ENCODE peak calls at places on chromosomes 3 and 15, in four cellular contexts. R, H, J and W are unnamed samples.

GRCh38 chr3:115248274-115248673 is 101.2 kb upstream of the ZBTB20 start:
- DNase-seq in R (no peak), H (no peak), J (no peak), W (no peak)

GRCh38 chr3:126371096-126371705 is 14.0 kb upstream of the KLF15 start:
- DNase-seq in R (peak), J (no peak), H (no peak), W (no peak)

GRCh38 chr3:70360985-70361384 is 48.5 kb upstream of the MDFIC2 start:
- DNase-seq in H (no peak), R (no peak), J (peak), W (no peak)

GRCh38 chr15:96693515-96693914 is 363.0 kb downstream of the NR2F2 start:
- DNase-seq in R (no peak), J (no peak), H (no peak), W (no peak)

GRCh38 chr3:78659386-78659987 is 1108.3 kb downstream of the ROBO1 start:
- DNase-seq in H (no peak), R (no peak), J (peak), W (no peak)

GRCh38 chr3:101849714-101850326 is 506 bp downstream of the NFKBIZ start:
- DNase-seq in J (no peak), R (peak), H (peak), W (no peak)

GRCh38 chr3:38359038-38359437 is 12.5 kb downstream of the XYLB start:
- DNase-seq in J (no peak), H (no peak), R (no peak), W (no peak)

GRCh38 chr3:123027292-123028232 is at the start of gene SEMA5B:
- DNase-seq in J (no peak), H (no peak), R (no peak), W (no peak)

GRCh38 chr3:112639451-112640332 is 1.3 kb downstream of the CCDC80 start:
- DNase-seq in H (no peak), J (no peak), R (peak), W (no peak)

GRCh38 chr3:126573492-126574117 is 14.9 kb upstream of the C3orf22 start:
- DNase-seq in H (no peak), R (no peak), J (no peak), W (peak)

GRCh38 chr3:127069814-127070440 is 87.0 kb downstream of the PLXNA1 start:
- DNase-seq in H (no peak), R (peak), J (no peak), W (no peak)

GRCh38 chr3:128663151-128663550 is 12.5 kb upstream of the RPN1 start:
- DNase-seq in J (no peak), H (no peak), R (no peak), W (no peak)

GRCh38 chr15:101035611-101036010 is 116.5 kb downstream of the LRRK1 start:
- DNase-seq in J (no peak), R (no peak), H (no peak), W (no peak)

GRCh38 chr3:150469931-150470740 is 62.0 kb downstream of the TSC22D2 start:
- DNase-seq in H (no peak), R (no peak), J (no peak), W (no peak)

GRCh38 chr15:69893863-69894262 is 203.9 kb downstream of the TLE3 start:
- DNase-seq in R (peak), J (peak), H (no peak), W (no peak)

GRCh38 chr3:25513642-25514266 is 85.7 kb downstream of the RARB start:
- DNase-seq in J (no peak), H (no peak), R (no peak), W (no peak)

GRCh38 chr3:25508433-25508832 is 80.4 kb downstream of the RARB start:
- DNase-seq in J (no peak), R (no peak), H (no peak), W (no peak)

GRCh38 chr3:25515131-25515530 is 87.1 kb downstream of the RARB start:
- DNase-seq in R (no peak), H (no peak), J (no peak), W (no peak)

GRCh38 chr3:25508901-25509300 is 80.8 kb downstream of the RARB start:
- DNase-seq in H (no peak), R (no peak), J (peak), W (no peak)

DNA sequence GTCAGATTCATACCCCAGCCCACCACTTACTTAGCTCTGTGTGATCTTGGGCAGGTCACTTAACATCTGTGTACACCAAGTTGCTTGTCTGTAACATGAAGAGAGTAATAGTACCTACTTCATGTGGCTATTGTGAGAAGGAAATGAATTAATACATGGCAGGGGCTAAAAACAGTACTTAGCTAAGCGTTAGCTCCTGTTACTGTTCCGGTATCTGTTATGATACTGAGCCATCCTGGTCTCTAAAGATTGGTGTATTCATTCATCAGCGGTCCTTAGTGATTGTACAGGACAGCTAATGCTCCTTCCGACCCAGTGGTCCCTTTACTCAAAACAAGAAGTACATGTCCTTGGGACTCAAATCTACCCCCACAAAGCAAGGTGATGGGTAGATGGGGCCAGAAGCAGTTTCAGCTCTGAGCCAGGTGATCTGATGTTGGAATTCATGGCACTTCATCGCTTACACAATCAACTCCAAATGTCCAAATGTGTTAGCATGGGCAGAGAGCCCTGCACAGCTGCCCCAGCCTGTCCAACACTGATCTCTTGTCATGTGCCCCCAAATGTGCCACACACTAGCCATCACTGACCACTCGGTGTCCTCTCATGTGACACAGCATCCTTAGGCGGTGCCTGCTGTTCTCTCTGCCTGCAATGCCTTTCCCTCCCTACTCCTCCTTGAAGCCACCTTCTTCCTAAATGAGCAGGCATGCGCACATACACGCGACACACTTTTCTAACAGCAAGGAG is 84.1 kb downstream of the RARB start:
- DNase-seq in H (no peak), R (no peak), J (no peak), W (no peak)
- H3K4me3 ChIP-seq in H (no peak), R (no peak), J (no peak), W (no peak)

GRCh38 chr3:108546249-108546648 is 35.9 kb upstream of the MYH15 start:
- DNase-seq in J (no peak), R (no peak), H (no peak), W (no peak)
- H3K4me3 ChIP-seq in J (no peak), R (no peak), H (no peak), W (peak)

DNA sequence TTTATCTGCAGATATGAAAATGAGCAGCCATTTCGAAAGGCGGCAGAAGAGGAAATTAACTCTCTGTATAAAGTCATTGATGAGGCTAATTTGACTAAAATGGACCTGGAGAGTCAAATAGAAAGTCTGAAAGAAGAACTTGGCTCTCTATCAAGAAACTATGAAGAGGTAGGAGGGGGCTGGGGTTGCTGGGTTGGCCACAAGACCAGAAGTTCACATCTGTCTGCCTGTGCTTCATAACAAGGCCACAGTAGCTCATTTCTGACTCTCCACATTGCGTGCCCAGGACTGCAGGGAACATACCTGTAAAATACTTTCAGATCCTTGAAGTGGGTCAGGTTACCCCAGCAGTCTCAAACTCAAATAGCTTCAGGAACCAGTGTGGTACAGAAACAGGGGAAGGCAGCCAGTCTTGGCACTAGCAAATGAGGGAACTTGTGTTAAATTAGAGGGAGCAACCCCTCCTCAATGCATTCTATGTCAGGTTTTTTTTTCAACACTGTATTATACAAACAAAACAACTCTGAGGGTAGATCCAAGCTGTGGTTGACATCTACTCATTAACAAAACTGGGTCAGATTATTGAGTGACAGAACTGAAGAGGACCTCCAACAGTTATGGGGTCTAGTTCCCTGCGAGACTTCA is 48.7 kb downstream of the BFSP2 start:
- DNase-seq in R (no peak), J (no peak), H (no peak), W (no peak)
- H3K4me3 ChIP-seq in R (no peak), J (no peak), H (no peak), W (no peak)

GRCh38 chr15:68599560-68600071 is 20.8 kb downstream of the CORO2B start:
- DNase-seq in R (no peak), J (no peak), H (no peak), W (no peak)

GRCh38 chr15:68598171-68599152 is 19.7 kb downstream of the CORO2B start:
- DNase-seq in J (no peak), H (no peak), R (peak), W (no peak)

GRCh38 chr15:68601206-68602197 is 22.7 kb downstream of the CORO2B start:
- DNase-seq in J (no peak), R (no peak), H (no peak), W (no peak)

GRCh38 chr15:68597581-68597980 is 18.8 kb downstream of the CORO2B start:
- DNase-seq in R (peak), J (no peak), H (no peak), W (no peak)

GRCh38 chr15:68599153-68599545 is 20.4 kb downstream of the CORO2B start:
- DNase-seq in H (no peak), J (no peak), R (no peak), W (no peak)
- H3K4me3 ChIP-seq in H (no peak), J (no peak), R (no peak), W (no peak)

GRCh38 chr3:186986406-186986805 is 56.1 kb downstream of the ST6GAL1 start:
- DNase-seq in J (no peak), H (no peak), R (no peak), W (no peak)

GRCh38 chr3:186985713-186986364 is 55.5 kb downstream of the ST6GAL1 start:
- DNase-seq in J (no peak), H (no peak), R (no peak), W (no peak)

GRCh38 chr3:186988806-186989205 is 58.5 kb downstream of the ST6GAL1 start:
- DNase-seq in R (no peak), H (no peak), J (no peak), W (no peak)

GRCh38 chr3:186989429-186989828 is 59.1 kb downstream of the ST6GAL1 start:
- DNase-seq in J (no peak), R (no peak), H (no peak), W (no peak)

DNA sequence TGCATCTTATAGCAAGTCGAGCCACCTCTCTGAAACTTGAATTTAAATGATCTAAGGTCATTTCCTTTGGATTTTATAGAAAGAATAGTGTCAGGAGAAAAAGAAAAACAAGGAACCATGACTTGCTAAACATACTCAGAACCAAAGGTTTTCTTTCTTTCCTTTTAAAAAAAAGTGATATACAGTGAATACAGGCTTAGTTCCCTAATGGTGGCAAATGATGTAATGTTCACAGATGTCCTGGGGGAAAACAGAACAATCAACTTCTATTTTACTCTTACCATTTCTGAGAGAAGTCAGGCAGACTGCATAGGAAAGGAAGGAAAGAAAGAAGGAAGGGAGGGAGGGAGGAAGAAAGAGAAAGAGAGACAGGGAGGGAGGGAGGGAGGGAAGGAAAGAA is 56.5 kb downstream of the ST6GAL1 start:
- DNase-seq in J (no peak), H (no peak), R (no peak), W (no peak)
- H3K4me3 ChIP-seq in J (no peak), H (no peak), R (no peak), W (no peak)